ENCODE peak calls at places on chromosomes 5 and 9, in four cellular contexts. Q is left cardiac atrium, Y is IMR-90, F is neural progenitor cell. H is an unnamed sample.

GRCh38 chr9:78437721-78438610 is 141.0 kb downstream of the PSAT1 start:
- DNase-seq in Q (no peak), Y (no peak), F (peak), H (no peak)

GRCh38 chr9:122827759-122828090 is 663 bp downstream of the PDCL start:
- DNase-seq in Q (no peak), Y (peak), F (peak), H (peak)

GRCh38 chr9:85004818-85005413 is 335.4 kb downstream of the NTRK2 start:
- DNase-seq in Q (no peak), Y (no peak), F (no peak), H (peak)

GRCh38 chr5:167797933-167798332 is 493.5 kb upstream of the WWC1 start:
- DNase-seq in Q (no peak), Y (no peak), F (no peak), H (peak)

GRCh38 chr5:134273642-134274361 is 47.9 kb upstream of the PPP2CA start:
- DNase-seq in Q (no peak), Y (no peak), F (no peak), H (no peak)

GRCh38 chr5:159951387-159951786 is 35.1 kb downstream of the ADRA1B start:
- DNase-seq in Q (no peak), Y (peak), F (peak), H (no peak)

GRCh38 chr5:55258339-55258738 is 24.9 kb upstream of the CCNO start:
- DNase-seq in Q (no peak), Y (no peak), F (no peak), H (no peak)

GRCh38 chr9:114056527-114056926 is 21.6 kb downstream of the AMBP start:
- DNase-seq in Q (no peak), Y (no peak), F (no peak), H (no peak)

GRCh38 chr9:115522928-115523327 is 405.0 kb upstream of the TNC start:
- DNase-seq in Q (no peak), Y (no peak), F (no peak), H (no peak)

GRCh38 chr5:38736089-38736488 is 109.7 kb upstream of the OSMR start:
- DNase-seq in Q (no peak), Y (no peak), F (no peak), H (no peak)

GRCh38 chr9:73444821-73445220 is 293.2 kb downstream of the ANXA1 start:
- DNase-seq in Q (no peak), Y (no peak), F (no peak), H (no peak)

GRCh38 chr5:17000296-17000939 is 64.3 kb upstream of the MYO10 start:
- DNase-seq in Q (no peak), Y (peak), F (no peak), H (peak)

GRCh38 chr5:78295035-78295961 is 800 bp upstream of the AP3B1 start:
- DNase-seq in Q (peak), Y (no peak), F (peak), H (peak)

GRCh38 chr9:36100532-36100931 is 36.0 kb upstream of the GLIPR2 start:
- DNase-seq in Q (no peak), Y (peak), F (peak), H (peak)

GRCh38 chr9:76298497-76299144 is 95.6 kb downstream of the RFK start:
- DNase-seq in Q (no peak), Y (no peak), F (peak), H (no peak)

GRCh38 chr5:149143470-149143869 is 2.2 kb downstream of the ABLIM3 start:
- DNase-seq in Q (peak), Y (peak), F (no peak), H (peak)

GRCh38 chr9:113993838-113994540 is 84.1 kb downstream of the AMBP start:
- DNase-seq in Q (peak), Y (peak), F (no peak), H (peak)

GRCh38 chr5:65927497-65928340 is 1.3 kb downstream of the ERBIN start:
- DNase-seq in Q (no peak), Y (peak), F (peak), H (peak)

GRCh38 chr5:32753051-32753450 is 41.9 kb downstream of the NPR3 start:
- DNase-seq in Q (no peak), Y (peak), F (no peak), H (peak)

GRCh38 chr9:82331091-82331490 is 342.5 kb downstream of the SPATA31D1 start:
- DNase-seq in Q (no peak), Y (no peak), F (no peak), H (peak)

GRCh38 chr5:131303537-131303936 is 39.7 kb downstream of the CDC42SE2 start:
- DNase-seq in Q (no peak), Y (peak), F (no peak), H (peak)

GRCh38 chr5:179413711-179414458 is 68.6 kb upstream of the ADAMTS2 start:
- DNase-seq in Q (no peak), Y (no peak), F (no peak), H (no peak)

GRCh38 chr9:97272072-97272471 is 35.4 kb upstream of the CCDC180 start:
- DNase-seq in Q (no peak), Y (no peak), F (no peak), H (no peak)

GRCh38 chr9:129253820-129254381 is 75.8 kb upstream of the IER5L start:
- DNase-seq in Q (peak), Y (no peak), F (peak), H (no peak)

GRCh38 chr9:92971121-92971520 is 23.8 kb downstream of the FGD3 start:
- DNase-seq in Q (no peak), Y (no peak), F (no peak), H (no peak)

GRCh38 chr9:81410201-81410600 is 279.1 kb downstream of the TLE1 start:
- DNase-seq in Q (no peak), Y (peak), F (no peak), H (peak)

GRCh38 chr5:39117401-39117800 is 43.2 kb upstream of the RICTOR start:
- DNase-seq in Q (no peak), Y (peak), F (no peak), H (peak)

GRCh38 chr5:37918420-37918819 is 78.6 kb upstream of the GDNF start:
- DNase-seq in Q (no peak), Y (peak), F (no peak), H (no peak)

GRCh38 chr5:150779397-150780179 is 1.0 kb downstream of the SMIM3 start:
- DNase-seq in Q (no peak), Y (peak), F (no peak), H (peak)

GRCh38 chr9:113178087-113178486 is 27.3 kb downstream of the SLC31A2 start:
- DNase-seq in Q (no peak), Y (peak), F (no peak), H (peak)

GRCh38 chr9:6739218-6739617 is 18.6 kb upstream of the KDM4C start:
- DNase-seq in Q (no peak), Y (peak), F (no peak), H (peak)